ENCODE peak calls at places on chromosomes 6 and 20, in six cellular contexts. S, B, D, E, T and P are unnamed samples.
A peak's percentile ranks its signal among the peaks of the same experiment; 100 is the strongest.

GRCh38 chr6:139407718-139408222 is 33.3 kb upstream of the CITED2 start:
- DNase-seq in S (no peak), B (peak; percentile 97), D (no peak), E (no peak), T (peak; percentile 88), P (no peak)

GRCh38 chr6:108737594-108738546 is 110.4 kb upstream of the ARMC2 start:
- DNase-seq in S (no peak), B (peak; percentile 94), D (no peak), E (no peak), T (peak; percentile 99), P (no peak)

GRCh38 chr6:53811082-53811481 is 16.3 kb downstream of the LRRC1 start:
- DNase-seq in S (peak; percentile 50), B (no peak), D (no peak), E (no peak), T (no peak), P (peak; percentile 23)

GRCh38 chr6:31727034-31727716 is 1.9 kb downstream of the DDAH2 start:
- DNase-seq in S (peak; percentile 87), B (no peak), D (no peak), E (no peak), T (no peak), P (no peak)

GRCh38 chr20:1312308-1312707 is 16.6 kb downstream of the SDCBP2 start:
- DNase-seq in S (no peak), B (no peak), D (no peak), E (no peak), T (no peak), P (no peak)

GRCh38 chr6:43246301-43247114 is 3.2 kb downstream of the TTBK1 start:
- DNase-seq in S (peak; percentile 48), B (no peak), D (no peak), E (peak; percentile 74), T (no peak), P (peak; percentile 63)

GRCh38 chr6:143973097-143973979 is 34.7 kb downstream of the PLAGL1 start:
- DNase-seq in S (no peak), B (no peak), D (no peak), E (peak; percentile 33), T (no peak), P (no peak)

GRCh38 chr20:31845300-31845863 is at the start of gene FOXS1:
- DNase-seq in S (no peak), B (no peak), D (no peak), E (no peak), T (peak; percentile 64), P (no peak)

GRCh38 chr6:14734416-14735340 is 511.2 kb upstream of the JARID2 start:
- DNase-seq in S (peak; percentile 43), B (peak; percentile 80), D (no peak), E (no peak), T (peak; percentile 90), P (no peak)

GRCh38 chr6:357261-357790 is 34.2 kb upstream of the IRF4 start:
- DNase-seq in S (no peak), B (no peak), D (no peak), E (no peak), T (no peak), P (no peak)

GRCh38 chr6:106510090-106510970 is 119.0 kb downstream of the RTN4IP1 start:
- DNase-seq in S (peak; percentile 67), B (no peak), D (peak; percentile 32), E (peak; percentile 36), T (peak; percentile 47), P (peak; percentile 75)

GRCh38 chr6:95292011-95292410 is 285.3 kb upstream of the MANEA start:
- DNase-seq in S (no peak), B (no peak), D (no peak), E (no peak), T (no peak), P (no peak)

GRCh38 chr6:108169801-108170606 is 4.2 kb downstream of the NR2E1 start:
- DNase-seq in S (peak; percentile 17), B (no peak), D (no peak), E (no peak), T (no peak), P (peak; percentile 33)

GRCh38 chr6:91580635-91581034 is 993.8 kb upstream of the MAP3K7 start:
- DNase-seq in S (no peak), B (no peak), D (no peak), E (no peak), T (no peak), P (no peak)

GRCh38 chr6:104682722-104683643 is 176.7 kb downstream of the HACE1 start:
- DNase-seq in S (peak; percentile 64), B (no peak), D (no peak), E (peak; percentile 74), T (peak; percentile 78), P (peak; percentile 66)

GRCh38 chr6:135006386-135006914 is 48.2 kb downstream of the HBS1L start:
- DNase-seq in S (no peak), B (no peak), D (no peak), E (no peak), T (peak; percentile 54), P (no peak)

GRCh38 chr6:40171343-40171742 is 237.1 kb upstream of the MOCS1 start:
- DNase-seq in S (no peak), B (no peak), D (no peak), E (no peak), T (no peak), P (no peak)

GRCh38 chr20:45798935-45799642 is 7.3 kb downstream of the DNTTIP1 start:
- DNase-seq in S (peak; percentile 73), B (no peak), D (no peak), E (peak; percentile 63), T (peak; percentile 66), P (peak; percentile 66)

GRCh38 chr6:56595490-56596122 is 47.1 kb downstream of the DST start:
- DNase-seq in S (peak; percentile 32), B (no peak), D (no peak), E (peak; percentile 26), T (peak; percentile 42), P (peak; percentile 15)

GRCh38 chr6:85469276-85470022 is 19.6 kb downstream of the NT5E start:
- DNase-seq in S (no peak), B (no peak), D (no peak), E (no peak), T (no peak), P (no peak)

GRCh38 chr20:63538204-63539091 is 1.3 kb upstream of the PTK6 start:
- DNase-seq in S (peak; percentile 55), B (no peak), D (no peak), E (peak; percentile 61), T (peak; percentile 38), P (no peak)

GRCh38 chr6:36277946-36278465 is 8.1 kb downstream of the PNPLA1 start:
- DNase-seq in S (no peak), B (no peak), D (no peak), E (no peak), T (no peak), P (no peak)

GRCh38 chr6:74256387-74257180 is 560.6 kb downstream of the CD109 start:
- DNase-seq in S (no peak), B (no peak), D (no peak), E (no peak), T (no peak), P (no peak)

GRCh38 chr6:168279403-168279935 is 40.1 kb downstream of the DACT2 start:
- DNase-seq in S (no peak), B (no peak), D (no peak), E (no peak), T (no peak), P (no peak)

GRCh38 chr20:51373713-51374481 is 168.6 kb downstream of the NFATC2 start:
- DNase-seq in S (no peak), B (no peak), D (no peak), E (no peak), T (no peak), P (no peak)

GRCh38 chr20:48563191-48563884 is 264.5 kb downstream of the PREX1 start:
- DNase-seq in S (no peak), B (no peak), D (no peak), E (no peak), T (no peak), P (no peak)

GRCh38 chr20:41009960-41010359 is 18.7 kb upstream of the TOP1 start:
- DNase-seq in S (no peak), B (no peak), D (no peak), E (no peak), T (peak; percentile 44), P (no peak)

GRCh38 chr6:81789303-81789702 is 36.8 kb upstream of the TENT5A start:
- DNase-seq in S (no peak), B (no peak), D (no peak), E (no peak), T (no peak), P (no peak)

GRCh38 chr6:144215402-144215931 is 65.2 kb downstream of the STX11 start:
- DNase-seq in S (peak; percentile 50), B (no peak), D (no peak), E (no peak), T (peak; percentile 44), P (peak; percentile 36)

GRCh38 chr6:16712250-16712930 is 48.9 kb downstream of the ATXN1 start:
- DNase-seq in S (peak; percentile 31), B (no peak), D (no peak), E (no peak), T (no peak), P (peak; percentile 33)

GRCh38 chr6:16716450-16716858 is 44.8 kb downstream of the ATXN1 start:
- DNase-seq in S (no peak), B (no peak), D (no peak), E (no peak), T (no peak), P (no peak)

GRCh38 chr6:16711551-16712249 is 49.6 kb downstream of the ATXN1 start:
- DNase-seq in S (no peak), B (no peak), D (no peak), E (no peak), T (peak; percentile 39), P (no peak)

GRCh38 chr6:16713597-16713996 is 47.7 kb downstream of the ATXN1 start:
- DNase-seq in S (no peak), B (no peak), D (no peak), E (no peak), T (no peak), P (no peak)

GRCh38 chr6:16712931-16713484 is 48.3 kb downstream of the ATXN1 start:
- DNase-seq in S (peak; percentile 31), B (peak; percentile 89), D (no peak), E (no peak), T (peak; percentile 93), P (no peak)
- TF ChIP-seq CTCF in S (peak; percentile 23), B (peak; percentile 59), D (no peak), E (peak; percentile 16), T (peak; percentile 37), P (peak; percentile 41)

GRCh38 chr6:170429457-170429856 is 122.9 kb downstream of the FAM120B start:
- DNase-seq in S (no peak), B (no peak), D (no peak), E (peak; percentile 26), T (peak; percentile 40), P (no peak)
- TF ChIP-seq CTCF in S (no peak), B (no peak), D (no peak), E (no peak), T (peak; percentile 17), P (no peak)

DNA sequence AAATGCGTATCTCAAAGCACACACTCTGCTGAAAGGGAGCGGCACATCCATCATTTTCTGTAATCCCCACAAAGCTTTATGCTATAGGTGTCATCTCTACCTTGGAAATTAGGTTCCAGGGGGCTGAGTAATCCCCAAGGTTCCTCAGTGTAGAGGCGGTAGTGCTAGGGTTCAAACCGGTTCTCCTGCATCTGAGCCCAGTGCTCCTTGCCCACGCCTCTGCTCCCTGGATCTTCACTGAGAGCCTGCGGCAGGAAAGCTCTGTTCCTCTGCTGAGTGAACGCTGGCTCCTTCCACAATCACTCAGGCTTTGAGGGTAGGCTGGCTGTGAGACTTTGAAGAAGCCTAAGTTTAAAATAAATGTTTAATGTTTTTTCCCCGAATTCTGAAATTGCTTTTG is 24.9 kb downstream of the SLC22A23 start:
- DNase-seq in S (no peak), B (no peak), D (no peak), E (no peak), T (no peak), P (no peak)
- TF ChIP-seq CTCF in S (no peak), B (no peak), D (no peak), E (no peak), T (no peak), P (no peak)

GRCh38 chr6:166745801-166746668 is 119.0 kb upstream of the RPS6KA2 start:
- DNase-seq in S (no peak), B (no peak), D (no peak), E (no peak), T (no peak), P (no peak)
- TF ChIP-seq CTCF in S (no peak), B (no peak), D (no peak), E (no peak), T (no peak), P (no peak)